ENCODE peak calls at places on chromosomes 2 and 18, in seven cellular contexts. N is ovary, L is cardiac muscle cell, X is colonic mucosa, K is heart right ventricle, A is transverse colon, S is thoracic aorta. I is an unnamed sample.

GRCh38 chr2:145592362-145592761 is 1072.4 kb upstream of the ZEB2 start:
- DNase-seq in N (no peak), L (no peak), X (no peak), K (no peak), A (no peak), S (no peak), I (no peak)

GRCh38 chr18:50678651-50679415 is 118.9 kb downstream of the MAPK4 start:
- DNase-seq in N (no peak), L (no peak), X (no peak), K (no peak), A (no peak), S (no peak), I (no peak)

GRCh38 chr2:165558832-165559231 is 89.3 kb downstream of the CSRNP3 start:
- DNase-seq in N (no peak), L (no peak), X (no peak), K (no peak), A (no peak), S (no peak), I (no peak)

GRCh38 chr2:131085646-131086045 is 7.6 kb downstream of the FAM168B start:
- DNase-seq in N (no peak), L (no peak), X (no peak), K (no peak), A (no peak), S (no peak), I (no peak)

GRCh38 chr2:216713691-216714411 is 18.5 kb upstream of the IGFBP5 start:
- DNase-seq in N (peak; percentile 68), L (no peak), X (no peak), K (peak; percentile 71), A (no peak), S (peak; percentile 60), I (no peak)

GRCh38 chr2:168480825-168481585 is 24.9 kb downstream of the CERS6 start:
- DNase-seq in N (no peak), L (no peak), X (peak; percentile 43), K (no peak), A (no peak), S (no peak), I (no peak)

GRCh38 chr2:40606862-40607261 is 155.0 kb upstream of the SLC8A1 start:
- DNase-seq in N (no peak), L (no peak), X (no peak), K (no peak), A (no peak), S (no peak), I (no peak)

GRCh38 chr2:74915743-74916142 is 42.7 kb upstream of the POLE4 start:
- DNase-seq in N (no peak), L (no peak), X (no peak), K (no peak), A (no peak), S (no peak), I (no peak)

GRCh38 chr2:239956818-239957261 is 68.3 kb downstream of the NDUFA10 start:
- DNase-seq in N (no peak), L (no peak), X (no peak), K (peak; percentile 53), A (no peak), S (no peak), I (no peak)

GRCh38 chr2:175107146-175107545 is 60.9 kb downstream of the ATF2 start:
- DNase-seq in N (no peak), L (no peak), X (no peak), K (no peak), A (no peak), S (no peak), I (no peak)

GRCh38 chr18:62717059-62717849 is 1.9 kb downstream of the PHLPP1 start:
- DNase-seq in N (peak; percentile 20), L (peak; percentile 15), X (peak; percentile 70), K (no peak), A (peak; percentile 69), S (no peak), I (peak; percentile 36)

GRCh38 chr2:173086518-173087213 is 11.0 kb downstream of the MAP3K20 start:
- DNase-seq in N (no peak), L (no peak), X (no peak), K (no peak), A (no peak), S (no peak), I (no peak)

GRCh38 chr2:216765810-216766259 is 70.5 kb upstream of the IGFBP5 start:
- DNase-seq in N (peak; percentile 69), L (peak; percentile 69), X (no peak), K (peak; percentile 45), A (no peak), S (no peak), I (no peak)

GRCh38 chr18:711693-712400 is 583 bp downstream of the ENOSF1 start:
- DNase-seq in N (peak; percentile 82), L (peak; percentile 46), X (peak; percentile 85), K (peak; percentile 47), A (peak; percentile 82), S (peak; percentile 37), I (peak; percentile 62)

GRCh38 chr2:204530464-204530805 is 14.8 kb upstream of the PARD3B start:
- DNase-seq in N (no peak), L (no peak), X (no peak), K (no peak), A (no peak), S (no peak), I (no peak)

GRCh38 chr18:49875155-49875554 is 61.8 kb upstream of the ACAA2 start:
- DNase-seq in N (no peak), L (no peak), X (no peak), K (no peak), A (no peak), S (no peak), I (no peak)

GRCh38 chr2:172551266-172551665 is 4.6 kb upstream of the PDK1 start:
- DNase-seq in N (no peak), L (no peak), X (no peak), K (no peak), A (no peak), S (no peak), I (no peak)

GRCh38 chr2:127453392-127454171 is 35.4 kb downstream of the PROC start:
- DNase-seq in N (no peak), L (peak; percentile 20), X (no peak), K (no peak), A (no peak), S (no peak), I (no peak)

GRCh38 chr2:118443596-118443995 is 355.3 kb downstream of the INSIG2 start:
- DNase-seq in N (no peak), L (no peak), X (no peak), K (no peak), A (no peak), S (no peak), I (no peak)

GRCh38 chr2:176645494-176645893 is 376.3 kb downstream of the MTX2 start:
- DNase-seq in N (no peak), L (no peak), X (no peak), K (no peak), A (no peak), S (no peak), I (no peak)

GRCh38 chr2:176646033-176646615 is 376.9 kb downstream of the MTX2 start:
- DNase-seq in N (no peak), L (no peak), X (no peak), K (no peak), A (no peak), S (no peak), I (no peak)

GRCh38 chr2:176641436-176641835 is 372.2 kb downstream of the MTX2 start:
- DNase-seq in N (no peak), L (no peak), X (no peak), K (no peak), A (no peak), S (no peak), I (no peak)

GRCh38 chr2:176642074-176642473 is 372.8 kb downstream of the MTX2 start:
- DNase-seq in N (no peak), L (no peak), X (no peak), K (no peak), A (no peak), S (no peak), I (no peak)

DNA sequence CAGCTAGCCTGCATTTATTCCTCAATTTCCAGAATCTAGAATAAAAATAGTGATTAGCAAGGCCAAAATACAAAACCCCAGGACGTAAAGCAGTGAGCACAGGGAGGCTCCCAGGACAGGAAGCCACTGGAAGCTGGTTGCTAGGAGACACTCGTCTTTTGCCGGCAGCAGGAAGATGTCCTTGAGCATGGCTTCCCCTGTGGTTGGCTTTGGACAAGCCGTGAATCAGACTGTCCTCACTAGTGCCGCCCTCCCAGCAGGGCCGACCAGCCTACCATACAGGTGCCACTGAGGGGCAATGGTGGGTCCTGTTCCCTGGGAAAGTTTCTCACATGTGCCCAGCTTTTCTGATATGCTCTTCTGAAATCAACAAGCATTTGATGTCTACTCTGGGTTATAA is 374.5 kb downstream of the MTX2 start:
- DNase-seq in N (peak; percentile 44), L (no peak), X (no peak), K (no peak), A (no peak), S (no peak), I (no peak)
- TF ChIP-seq CTCF in N (no peak), L (no peak), X (no peak), K (no peak), A (no peak), S (no peak), I (no peak)

DNA sequence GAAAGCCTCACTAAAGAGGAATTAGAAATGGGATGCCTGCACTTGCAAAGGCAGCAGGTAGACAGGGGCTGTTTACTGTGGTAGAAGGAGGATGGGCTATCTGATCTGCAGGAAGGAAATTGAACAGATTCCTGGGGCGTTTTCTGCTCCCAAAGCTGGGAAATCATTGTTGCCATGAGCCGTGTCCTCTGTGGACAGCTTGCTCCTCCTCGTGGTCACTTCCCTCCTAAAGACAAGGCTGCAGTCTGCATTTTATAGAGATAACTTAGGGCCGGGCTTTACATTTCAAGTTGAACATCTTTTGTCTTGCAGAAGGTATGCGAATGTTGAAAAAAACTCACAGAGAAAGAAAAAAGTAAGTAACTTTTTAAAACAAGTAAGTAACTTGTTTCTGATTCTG is 50.9 kb downstream of the DCDC2C start:
- DNase-seq in N (no peak), L (no peak), X (no peak), K (no peak), A (no peak), S (no peak), I (no peak)
- H3K27me3 ChIP-seq in N (no peaks in the 10 kb centered on the region), L (no peaks in the 10 kb centered on the region), X (no peaks in the 10 kb centered on the region), K (peaks cover 36% of the 10 kb centered on the region), A (no peaks in the 10 kb centered on the region), S (no peaks in the 10 kb centered on the region), I (no peaks in the 10 kb centered on the region)

GRCh38 chr2:230422149-230422548 is 6.1 kb downstream of the SP100 start:
- DNase-seq in N (no peak), L (no peak), X (no peak), K (no peak), A (no peak), S (no peak), I (no peak)
- TF ChIP-seq CTCF in N (no peak), L (peak; percentile 15), X (no peak), K (no peak), A (no peak), S (no peak), I (no peak)

DNA sequence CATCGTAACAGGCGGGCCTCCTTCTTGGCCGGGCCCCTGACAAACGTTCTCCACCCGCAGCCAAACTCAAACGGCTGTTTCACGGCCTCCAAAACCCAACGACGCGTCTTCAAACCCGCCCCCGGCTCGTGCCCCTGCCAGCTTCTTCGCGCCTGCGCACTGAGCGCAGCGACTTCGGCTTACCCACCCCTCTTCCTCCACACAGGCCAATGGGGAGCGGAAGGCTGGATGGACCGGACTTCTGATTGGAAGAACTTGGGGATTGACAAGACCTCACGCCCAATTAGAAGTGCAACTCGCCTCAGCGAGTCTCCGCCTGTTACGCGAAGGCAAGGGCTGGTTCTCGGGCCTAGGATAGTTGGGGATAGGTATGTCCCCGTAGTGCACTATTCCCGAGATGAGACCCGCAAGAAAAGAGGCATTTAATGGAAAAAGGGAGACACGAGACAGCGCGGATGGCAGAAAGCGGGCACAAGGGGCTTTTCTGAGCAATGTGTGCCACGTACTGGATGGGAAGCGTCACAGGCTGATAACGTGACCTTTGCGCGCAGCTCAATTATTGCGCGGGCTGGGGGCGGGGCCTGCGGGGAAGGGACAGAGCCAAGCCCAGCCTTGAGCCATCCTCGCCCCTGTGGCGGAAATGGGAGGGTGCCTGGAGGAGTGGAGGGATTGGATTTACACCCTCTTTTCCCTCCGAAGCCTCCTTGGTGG is at the start of gene LAPTM4A:
- DNase-seq in N (peak; percentile 98), L (peak; percentile 100), X (peak; percentile 99), K (peak; percentile 98), A (peak; percentile 98), S (peak; percentile 97), I (peak; percentile 93)
- H3K27me3 ChIP-seq in N (no peaks in the 10 kb centered on the region), L (no peaks in the 10 kb centered on the region), X (no peaks in the 10 kb centered on the region), K (no peaks in the 10 kb centered on the region), A (peaks cover 4% of the 10 kb centered on the region), S (no peaks in the 10 kb centered on the region), I (peaks cover 9% of the 10 kb centered on the region)

I was measured in CD4-positive, alpha-beta T cell.